ENCODE peak calls at places on chromosome 2, in six cellular contexts. T is GM23338, F is A549, E is HCT116, N is GM12878, B is K562. L is an unnamed sample.
A peak's percentile ranks its signal among the peaks of the same experiment; 100 is the strongest.

GRCh38 chr2:145085616-145086015 is 565.7 kb upstream of the ZEB2 start:
- DNase-seq in T (no peak), F (no peak), E (no peak), N (no peak), B (no peak), L (no peak)

GRCh38 chr2:28437142-28437835 is 44.6 kb downstream of the FOSL2 start:
- DNase-seq in T (no peak), F (no peak), E (no peak), N (no peak), B (no peak), L (no peak)

GRCh38 chr2:47255794-47256193 is 100.7 kb upstream of the STPG4 start:
- DNase-seq in T (no peak), F (no peak), E (no peak), N (no peak), B (no peak), L (no peak)

GRCh38 chr2:238908960-238909951 is 61.4 kb downstream of the TWIST2 start:
- DNase-seq in T (peak; percentile 40), F (no peak), E (no peak), N (no peak), B (no peak), L (no peak)

GRCh38 chr2:45816273-45816672 is 164.8 kb downstream of the PRKCE start:
- DNase-seq in T (no peak), F (peak; percentile 22), E (no peak), N (no peak), B (no peak), L (no peak)

GRCh38 chr2:119218478-119219064 is 5.1 kb upstream of the STEAP3 start:
- DNase-seq in T (peak; percentile 39), F (peak; percentile 26), E (peak; percentile 40), N (no peak), B (peak; percentile 58), L (no peak)

GRCh38 chr2:128465246-128466170 is 146.8 kb upstream of the HS6ST1 start:
- DNase-seq in T (no peak), F (no peak), E (no peak), N (no peak), B (no peak), L (no peak)

GRCh38 chr2:128520787-128521186 is 202.1 kb upstream of the HS6ST1 start:
- DNase-seq in T (no peak), F (no peak), E (no peak), N (peak; percentile 49), B (no peak), L (no peak)

GRCh38 chr2:115694651-115695050 is 1252.2 kb downstream of the DPP10 start:
- DNase-seq in T (no peak), F (no peak), E (no peak), N (no peak), B (no peak), L (no peak)

GRCh38 chr2:174035981-174036742 is 71.0 kb upstream of the SP3 start:
- DNase-seq in T (peak; percentile 64), F (no peak), E (no peak), N (no peak), B (peak; percentile 82), L (no peak)

GRCh38 chr2:70697603-70698383 is 70.2 kb downstream of the ADD2 start:
- DNase-seq in T (no peak), F (no peak), E (no peak), N (no peak), B (no peak), L (no peak)

DNA sequence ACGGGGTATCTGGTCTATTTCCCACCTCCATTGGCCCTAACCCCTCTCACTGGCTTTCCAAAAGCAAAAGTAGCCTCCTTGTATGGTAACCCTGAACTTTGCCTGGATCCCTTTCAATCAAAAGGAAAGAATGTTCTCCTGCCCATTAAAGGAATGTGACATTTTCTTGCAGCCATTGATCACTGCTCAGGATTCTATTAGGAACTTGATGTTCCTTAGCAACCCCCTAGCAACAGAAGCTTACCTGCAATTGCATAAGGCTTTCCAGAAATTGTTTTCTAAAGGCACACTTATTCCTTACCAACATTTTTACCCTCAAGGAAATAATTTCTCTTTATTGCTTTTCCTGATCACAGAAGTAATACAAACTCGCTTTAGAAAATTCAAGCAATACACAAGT is 91.4 kb upstream of the AGAP1 start:
- DNase-seq in T (peak; percentile 46), F (no peak), E (peak; percentile 24), N (no peak), B (no peak), L (no peak)
- TF ChIP-seq REST in T (no peak), F (no peak), E (no peak), N (no peak), B (no peak), L (no peak)

GRCh38 chr2:190607014-190607597 is 41.8 kb upstream of the NAB1 start:
- DNase-seq in T (no peak), F (peak; percentile 61), E (peak; percentile 60), N (no peak), B (peak; percentile 15), L (no peak)
- TF ChIP-seq REST in T (no peak), F (no peak), E (no peak), N (no peak), B (no peak), L (no peak)

GRCh38 chr2:107936427-107937359 is 49.6 kb upstream of the SLC5A7 start:
- DNase-seq in T (peak; percentile 58), F (peak; percentile 11), E (no peak), N (no peak), B (peak; percentile 28), L (no peak)
- TF ChIP-seq REST in T (no peak), F (no peak), E (no peak), N (no peak), B (no peak), L (no peak)

GRCh38 chr2:198901894-198902293 is 555.8 kb downstream of the SATB2 start:
- DNase-seq in T (peak; percentile 13), F (peak; percentile 28), E (peak; percentile 2), N (no peak), B (peak; percentile 21), L (no peak)
- TF ChIP-seq REST in T (no peak), F (no peak), E (no peak), N (no peak), B (no peak), L (no peak)

GRCh38 chr2:42917374-42918017 is 125.1 kb upstream of the HAAO start:
- DNase-seq in T (no peak), F (no peak), E (no peak), N (no peak), B (no peak), L (no peak)
- TF ChIP-seq REST in T (no peak), F (no peak), E (no peak), N (no peak), B (no peak), L (no peak)

GRCh38 chr2:212894026-212894425 is 257.4 kb downstream of the IKZF2 start:
- DNase-seq in T (no peak), F (no peak), E (no peak), N (no peak), B (no peak), L (no peak)

GRCh38 chr2:212900715-212901114 is 250.7 kb downstream of the IKZF2 start:
- DNase-seq in T (no peak), F (no peak), E (no peak), N (no peak), B (no peak), L (no peak)

GRCh38 chr2:212898011-212898410 is 253.4 kb downstream of the IKZF2 start:
- DNase-seq in T (no peak), F (no peak), E (no peak), N (no peak), B (no peak), L (no peak)

GRCh38 chr2:212893216-212893615 is 258.2 kb downstream of the IKZF2 start:
- DNase-seq in T (no peak), F (no peak), E (no peak), N (no peak), B (no peak), L (no peak)

DNA sequence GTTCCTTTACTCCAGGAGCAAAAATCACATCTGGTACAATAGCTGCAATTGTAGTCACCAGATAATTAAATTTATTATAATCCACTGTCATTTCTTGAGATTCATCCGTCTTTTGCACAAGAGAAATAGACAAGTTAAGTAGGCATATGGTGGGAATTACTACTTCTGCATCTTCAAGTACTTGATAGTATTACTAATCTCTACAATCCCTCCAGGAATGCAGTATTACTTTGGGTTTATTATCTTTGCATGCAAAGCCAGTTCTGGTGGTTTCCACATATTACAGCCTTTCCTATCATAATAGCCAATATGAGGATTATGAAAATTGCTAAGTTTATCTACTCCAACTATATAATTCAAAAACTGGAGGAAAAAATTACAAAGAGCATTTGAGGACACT is 254.1 kb downstream of the IKZF2 start:
- DNase-seq in T (no peak), F (no peak), E (no peak), N (no peak), B (no peak), L (no peak)
- TF ChIP-seq REST in T (no peak), F (no peak), E (no peak), N (no peak), B (no peak), L (no peak)

GRCh38 chr2:63001576-63001975 is 49.1 kb upstream of the OTX1 start:
- DNase-seq in T (no peak), F (no peak), E (no peak), N (no peak), B (no peak), L (no peak)

GRCh38 chr2:63000801-63001200 is 49.8 kb upstream of the OTX1 start:
- DNase-seq in T (no peak), F (no peak), E (no peak), N (no peak), B (no peak), L (no peak)

GRCh38 chr2:62998949-62999348 is 51.7 kb upstream of the OTX1 start:
- DNase-seq in T (no peak), F (peak; percentile 11), E (no peak), N (no peak), B (no peak), L (no peak)

GRCh38 chr2:62996534-62997186 is 54.0 kb upstream of the OTX1 start:
- DNase-seq in T (no peak), F (no peak), E (no peak), N (no peak), B (peak; percentile 35), L (no peak)

DNA sequence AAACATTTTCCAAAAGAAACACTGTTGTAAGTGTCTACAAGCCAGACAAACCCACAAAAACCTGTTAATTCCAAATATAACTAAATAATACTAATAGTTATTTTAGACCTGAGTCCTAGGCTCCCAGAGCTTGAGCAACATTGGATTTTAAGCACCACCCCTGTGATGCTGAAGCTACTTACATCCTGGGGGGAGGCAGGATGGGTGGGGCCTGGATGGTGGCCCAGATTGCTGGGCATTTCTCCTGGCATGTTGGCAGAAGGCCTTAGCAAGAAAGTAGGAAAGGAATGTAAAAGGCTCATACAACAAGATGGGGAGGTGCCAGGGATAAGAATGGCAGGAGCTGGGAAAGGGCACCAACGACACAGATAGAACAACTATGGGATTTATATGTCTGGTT is 50.7 kb upstream of the OTX1 start:
- DNase-seq in T (no peak), F (peak; percentile 55), E (no peak), N (no peak), B (no peak), L (no peak)
- TF ChIP-seq REST in T (no peak), F (no peak), E (no peak), N (no peak), B (no peak), L (no peak)

DNA sequence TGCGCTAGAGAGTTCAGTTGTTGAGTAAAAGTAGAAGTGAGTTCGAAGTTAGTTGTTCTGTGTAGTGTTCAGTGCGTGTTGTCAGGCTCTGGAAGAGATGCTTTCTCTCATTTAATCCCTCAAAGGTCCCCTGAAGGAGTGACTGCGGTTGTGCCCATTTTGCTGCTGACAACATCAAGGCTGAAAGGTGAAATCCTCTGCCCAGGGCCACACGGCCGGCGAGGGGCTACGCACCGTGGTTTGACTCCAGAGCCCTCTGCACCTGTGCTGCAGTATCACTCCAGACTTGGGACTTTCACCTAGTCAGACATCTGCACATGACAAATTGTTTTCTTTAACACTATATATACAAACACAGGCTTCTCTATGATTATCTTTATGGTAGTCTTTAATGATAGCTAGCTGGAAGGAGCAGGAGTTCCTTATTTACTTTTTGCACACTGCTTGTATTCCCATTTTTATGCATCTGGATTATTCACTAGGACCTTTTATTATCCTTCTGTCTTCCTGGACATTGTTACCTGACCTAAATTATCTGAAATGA is 90.2 kb downstream of the ARMC9 start:
- DNase-seq in T (no peak), F (no peak), E (no peak), N (no peak), B (no peak), L (no peak)
- TF ChIP-seq REST in T (no peak), F (no peak), E (no peak), N (no peak), B (no peak), L (no peak)